ENCODE peak calls at places on chromosomes 12 and 14, in eight cellular contexts. R is NCI-H2081; Q is H4; D is AG08396; B is activated naive CD8-positive, alpha-beta T cell treated with anti-CD3 and anti-CD28 coated beads, Interleukin-2, amount 50 U/mL, for 24 hours; G is esophagus muscularis mucosa; X is AG10803; F is ACHN. L is an unnamed sample.

GRCh38 chr12:12365931-12366431 is 9.1 kb downstream of the BORCS5 start:
- DNase-seq in D (no peak), X (peak; percentile 32), F (no peak), G (no peak), Q (no peak), R (peak; percentile 46), B (no peak), L (no peak)

GRCh38 chr12:58166643-58167042 is 225.3 kb downstream of the ATP23 start:
- DNase-seq in G (no peak), D (no peak), X (no peak), F (no peak), R (no peak), Q (no peak), B (no peak), L (no peak)

GRCh38 chr12:42372154-42372791 is 46.3 kb downstream of the PPHLN1 start:
- DNase-seq in Q (peak; percentile 38), B (peak; percentile 6), R (peak; percentile 38), G (no peak), X (peak; percentile 38), D (peak; percentile 40), F (peak; percentile 75), L (peak; percentile 6)

GRCh38 chr12:92110083-92110640 is 35.5 kb downstream of the BTG1 start:
- DNase-seq in D (no peak), B (no peak), F (no peak), Q (no peak), R (no peak), X (no peak), G (no peak), L (no peak)

GRCh38 chr14:51873221-51873893 is 12.9 kb downstream of the GNG2 start:
- DNase-seq in X (peak; percentile 97), R (peak; percentile 62), G (no peak), D (peak; percentile 72), Q (peak; percentile 90), B (no peak), F (no peak), L (peak; percentile 21)

GRCh38 chr12:84920331-84920730 is 7.7 kb upstream of the SLC6A15 start:
- DNase-seq in R (no peak), F (no peak), D (no peak), G (no peak), X (no peak), Q (no peak), B (no peak), L (no peak)

GRCh38 chr12:110677982-110678381 is 10.9 kb downstream of the HVCN1 start:
- DNase-seq in X (no peak), G (no peak), F (no peak), Q (no peak), D (no peak), R (no peak), B (no peak), L (no peak)

GRCh38 chr12:122840580-122841513 is 5.6 kb downstream of the HIP1R start:
- DNase-seq in Q (no peak), F (no peak), G (no peak), B (no peak), R (no peak), X (no peak), D (no peak), L (no peak)

GRCh38 chr14:89317051-89317691 is 99.9 kb downstream of the FOXN3 start:
- DNase-seq in B (no peak), F (no peak), G (no peak), R (no peak), D (no peak), Q (no peak), X (no peak), L (no peak)

GRCh38 chr12:47164730-47165439 is 85.1 kb upstream of the AMIGO2 start:
- DNase-seq in Q (no peak), F (no peak), B (no peak), D (peak; percentile 77), G (no peak), X (peak; percentile 96), R (no peak), L (no peak)

GRCh38 chr12:102916252-102917025 is 605 bp downstream of the PAH start:
- DNase-seq in G (no peak), F (no peak), X (no peak), Q (no peak), D (no peak), R (no peak), B (no peak), L (no peak)

GRCh38 chr12:117671734-117672133 is 297.1 kb downstream of the KSR2 start:
- DNase-seq in B (no peak), G (no peak), F (peak; percentile 62), X (peak; percentile 48), D (peak; percentile 17), Q (no peak), R (no peak), L (peak; percentile 32)

GRCh38 chr12:125140239-125140917 is 75.1 kb downstream of the AACS start:
- DNase-seq in X (peak; percentile 13), Q (no peak), F (no peak), B (no peak), G (no peak), R (no peak), D (no peak), L (no peak)

GRCh38 chr14:58907803-58908202 is 270.0 kb downstream of the DACT1 start:
- DNase-seq in D (no peak), X (peak; percentile 69), R (no peak), G (no peak), F (no peak), B (no peak), Q (peak; percentile 17), L (no peak)

GRCh38 chr12:132322206-132323132 is 6.9 kb downstream of the GALNT9 start:
- DNase-seq in R (no peak), F (no peak), B (no peak), X (no peak), G (no peak), Q (no peak), D (no peak), L (no peak)

GRCh38 chr14:94129111-94129757 is at the start of gene IFI27L2:
- DNase-seq in X (peak; percentile 81), R (peak; percentile 38), F (peak; percentile 85), Q (peak; percentile 77), B (peak; percentile 69), G (peak; percentile 93), D (peak; percentile 89), L (peak; percentile 93)

GRCh38 chr14:34935552-34935951 is 47.2 kb upstream of the SRP54 start:
- DNase-seq in X (no peak), Q (no peak), G (no peak), B (no peak), D (no peak), R (no peak), F (no peak), L (no peak)

GRCh38 chr12:114917953-114918352 is 234.0 kb upstream of the TBX3 start:
- DNase-seq in D (no peak), F (no peak), X (no peak), R (no peak), B (no peak), Q (no peak), G (no peak), L (no peak)

GRCh38 chr14:23209651-23210423 is 26.4 kb upstream of the SLC7A8 start:
- DNase-seq in B (no peak), F (no peak), R (no peak), D (no peak), X (no peak), G (no peak), Q (peak; percentile 72), L (no peak)

GRCh38 chr14:90409209-90409730 is 12.4 kb downstream of the CALM1 start:
- DNase-seq in Q (peak; percentile 96), X (peak; percentile 91), F (peak; percentile 78), B (no peak), D (peak; percentile 78), R (no peak), G (peak; percentile 92), L (no peak)

GRCh38 chr14:91417983-91418386 is 365 bp upstream of the CCDC88C start:
- DNase-seq in G (no peak), B (peak; percentile 69), D (peak; percentile 46), Q (no peak), X (no peak), R (peak; percentile 76), F (peak; percentile 53), L (peak; percentile 74)